ENCODE peak calls at places on chromosomes 3 and 15, in five cellular contexts. R, S, B, V and G are unnamed samples.

GRCh38 chr3:178629430-178630178 is 93.4 kb downstream of the KCNMB2 start:
- DNase-seq in R (no peak), S (no peak), B (no peak), V (no peak), G (no peak)

GRCh38 chr3:165607221-165607620 is 230.0 kb downstream of the BCHE start:
- DNase-seq in R (no peak), S (no peak), B (no peak), V (no peak), G (no peak)

GRCh38 chr15:84915011-84915958 is 30.8 kb downstream of the SLC28A1 start:
- DNase-seq in R (peak; percentile 94), S (peak; percentile 91), B (no peak), V (peak; percentile 91), G (peak; percentile 85)

GRCh38 chr15:68639926-68640600 is 61.3 kb downstream of the CORO2B start:
- DNase-seq in R (no peak), S (peak; percentile 28), B (no peak), V (peak; percentile 31), G (no peak)

GRCh38 chr3:128549283-128550112 is 56.5 kb upstream of the GATA2 start:
- DNase-seq in R (peak; percentile 79), S (no peak), B (no peak), V (peak; percentile 90), G (no peak)

GRCh38 chr3:11452988-11453847 is 181.0 kb downstream of the ATG7 start:
- DNase-seq in R (peak; percentile 11), S (no peak), B (no peak), V (peak; percentile 35), G (no peak)

GRCh38 chr3:3783155-3783554 is 16.1 kb upstream of the LRRN1 start:
- DNase-seq in R (no peak), S (no peak), B (no peak), V (no peak), G (no peak)

GRCh38 chr3:58204713-58205112 is 6.1 kb downstream of the DNASE1L3 start:
- DNase-seq in R (no peak), S (no peak), B (no peak), V (no peak), G (no peak)

GRCh38 chr3:186073641-186074040 is 35.2 kb downstream of the ETV5 start:
- DNase-seq in R (no peak), S (no peak), B (no peak), V (no peak), G (no peak)

GRCh38 chr15:73240864-73241499 is 127.8 kb downstream of the HCN4 start:
- DNase-seq in R (peak; percentile 77), S (peak; percentile 85), B (peak; percentile 28), V (peak; percentile 71), G (peak; percentile 52)